ENCODE peak calls at places on chromosomes 6 and 20, in six cellular contexts. X is Karpas-422; A is activated naive CD4-positive, alpha-beta T cell treated with anti-CD3 and anti-CD28 coated beads, Interleukin-2, amount 10 ng/mL, durations not matched to agents 7 days and 5 days; F is activated CD8-positive, alpha-beta memory T cell treated with anti-CD3 and anti-CD28 coated beads for 4 hours; Z is substantia nigra; B is hepatocyte. C is an unnamed sample.

GRCh38 chr6:138493413-138493812 is 5.9 kb downstream of the NHSL1 start:
- DNase-seq in B (peak), X (no peak), A (no peak), Z (peak), F (no peak), C (peak)

GRCh38 chr6:151379933-151380847 is 11.2 kb downstream of the ZBTB2 start:
- DNase-seq in Z (peak), B (no peak), X (no peak), A (peak), F (no peak), C (no peak)

GRCh38 chr20:51275816-51276215 is 252.9 kb upstream of the KCNG1 start:
- DNase-seq in X (no peak), A (no peak), F (no peak), B (no peak), Z (no peak), C (peak)

GRCh38 chr6:155528982-155529453 is 73.4 kb upstream of the NOX3 start:
- DNase-seq in F (no peak), Z (no peak), A (no peak), X (peak), B (peak), C (peak)

GRCh38 chr6:107704377-107705013 is 119.6 kb downstream of the SCML4 start:
- DNase-seq in A (peak), F (no peak), B (peak), Z (peak), X (peak), C (no peak)

GRCh38 chr6:98560418-98560817 is 274.0 kb upstream of the POU3F2 start:
- DNase-seq in F (no peak), X (no peak), Z (no peak), B (no peak), A (no peak), C (no peak)

GRCh38 chr6:10099086-10099499 is 315.8 kb downstream of the TFAP2A start:
- DNase-seq in F (no peak), Z (no peak), A (no peak), X (no peak), B (peak), C (peak)

GRCh38 chr20:3436864-3437574 is 29.6 kb upstream of the DNAAF9 start:
- DNase-seq in B (peak), X (no peak), A (no peak), Z (no peak), F (no peak), C (no peak)

GRCh38 chr6:101847690-101848089 is 454.2 kb downstream of the GRIK2 start:
- DNase-seq in B (no peak), F (no peak), Z (no peak), X (no peak), A (no peak), C (no peak)

GRCh38 chr6:39365281-39366074 is 43.0 kb upstream of the KCNK16 start:
- DNase-seq in Z (no peak), B (no peak), A (no peak), X (no peak), F (no peak), C (peak)

GRCh38 chr6:7267521-7268091 is 45.4 kb downstream of the SSR1 start:
- DNase-seq in B (peak), F (no peak), A (no peak), Z (no peak), X (no peak), C (peak)

GRCh38 chr6:160400426-160400825 is 52.2 kb downstream of the SLC22A3 start:
- DNase-seq in A (no peak), X (no peak), Z (no peak), F (no peak), B (no peak), C (no peak)

GRCh38 chr6:36839819-36840379 is 655 bp upstream of the CPNE5 start:
- DNase-seq in Z (peak), A (peak), X (no peak), F (no peak), B (peak), C (peak)

GRCh38 chr6:90222724-90223198 is 73.9 kb downstream of the BACH2 start:
- DNase-seq in A (no peak), X (no peak), Z (no peak), B (peak), F (no peak), C (peak)

GRCh38 chr20:6178537-6178936 is 55.7 kb upstream of the FERMT1 start:
- DNase-seq in F (no peak), B (peak), A (no peak), X (peak), Z (no peak), C (peak)

GRCh38 chr6:155530219-155530834 is 74.7 kb upstream of the NOX3 start:
- DNase-seq in X (peak), A (peak), F (no peak), Z (no peak), B (peak), C (peak)

GRCh38 chr6:159008656-159009288 is 8.8 kb upstream of the RSPH3 start:
- DNase-seq in F (no peak), X (peak), A (peak), B (peak), Z (no peak), C (no peak)

GRCh38 chr20:21571841-21572690 is 58.2 kb upstream of the NKX2-2 start:
- DNase-seq in A (peak), F (no peak), Z (peak), X (peak), B (peak), C (no peak)

GRCh38 chr6:65937982-65938381 is 231.0 kb upstream of the EYS start:
- DNase-seq in A (no peak), Z (no peak), X (no peak), B (no peak), F (no peak), C (no peak)